ENCODE peak calls at places on chromosomes 5 and 9, in six cellular contexts. One of them, this sample, is unnamed.

GRCh38 chr9:115757461-115757860 is 396.1 kb upstream of the PAPPA start:
- DNase-seq in A549: no peak
- DNase-seq in testis: no peak
- DNase-seq in stomach: no peak
- DNase-seq in NB4: no peak
- DNase-seq in HepG2: no peak
- DNase-seq in this sample: no peak

GRCh38 chr9:89078860-89079259 is 87.6 kb downstream of the S1PR3 start:
- DNase-seq in HepG2: no peak
- DNase-seq in NB4: no peak
- DNase-seq in A549: no peak
- DNase-seq in stomach: no peak
- DNase-seq in testis: no peak
- DNase-seq in this sample: no peak

GRCh38 chr9:124110307-124110915 is 98.8 kb downstream of the LHX2 start:
- DNase-seq in testis: peak
- DNase-seq in HepG2: peak
- DNase-seq in NB4: peak
- DNase-seq in A549: peak
- DNase-seq in stomach: peak
- DNase-seq in this sample: peak

GRCh38 chr5:103259705-103260355 is 1.3 kb downstream of the MACIR start:
- DNase-seq in testis: peak
- DNase-seq in stomach: no peak
- DNase-seq in A549: peak
- DNase-seq in NB4: no peak
- DNase-seq in HepG2: peak
- DNase-seq in this sample: peak

GRCh38 chr5:31854181-31854624 is 215.3 kb downstream of the PDZD2 start:
- DNase-seq in testis: peak
- DNase-seq in A549: no peak
- DNase-seq in HepG2: no peak
- DNase-seq in stomach: no peak
- DNase-seq in NB4: no peak
- DNase-seq in this sample: peak

GRCh38 chr9:124504530-124505005 is 2.6 kb downstream of the NR5A1 start:
- DNase-seq in stomach: no peak
- DNase-seq in NB4: no peak
- DNase-seq in A549: no peak
- DNase-seq in testis: no peak
- DNase-seq in HepG2: no peak
- DNase-seq in this sample: no peak

GRCh38 chr9:36665387-36665786 is 92.7 kb downstream of the MELK start:
- DNase-seq in NB4: no peak
- DNase-seq in stomach: no peak
- DNase-seq in testis: no peak
- DNase-seq in HepG2: no peak
- DNase-seq in A549: no peak
- DNase-seq in this sample: no peak

GRCh38 chr5:102895976-102896375 is 140.9 kb downstream of the PAM start:
- DNase-seq in stomach: no peak
- DNase-seq in NB4: no peak
- DNase-seq in A549: no peak
- DNase-seq in testis: no peak
- DNase-seq in HepG2: no peak
- DNase-seq in this sample: no peak

GRCh38 chr5:149060325-149060724 is 2.5 kb downstream of the SH3TC2 start:
- DNase-seq in NB4: peak
- DNase-seq in testis: peak
- DNase-seq in stomach: peak
- DNase-seq in HepG2: peak
- DNase-seq in A549: no peak
- DNase-seq in this sample: no peak

GRCh38 chr5:92467695-92468094 is 1084.6 kb upstream of the ARRDC3 start:
- DNase-seq in A549: no peak
- DNase-seq in NB4: no peak
- DNase-seq in testis: no peak
- DNase-seq in HepG2: no peak
- DNase-seq in stomach: no peak
- DNase-seq in this sample: no peak

GRCh38 chr5:154709368-154710305 is 45.5 kb upstream of the LARP1 start:
- DNase-seq in testis: no peak
- DNase-seq in HepG2: no peak
- DNase-seq in NB4: no peak
- DNase-seq in stomach: no peak
- DNase-seq in A549: no peak
- DNase-seq in this sample: no peak

GRCh38 chr9:90894956-90895687 is 93.5 kb downstream of the SYK start:
- DNase-seq in NB4: peak
- DNase-seq in stomach: no peak
- DNase-seq in HepG2: peak
- DNase-seq in A549: peak
- DNase-seq in testis: no peak
- DNase-seq in this sample: peak

GRCh38 chr9:7045361-7045760 is 287.6 kb downstream of the KDM4C start:
- DNase-seq in A549: no peak
- DNase-seq in NB4: no peak
- DNase-seq in HepG2: no peak
- DNase-seq in testis: no peak
- DNase-seq in stomach: no peak
- DNase-seq in this sample: no peak

GRCh38 chr5:166722939-166723338 is 1568.5 kb upstream of the WWC1 start:
- DNase-seq in testis: no peak
- DNase-seq in HepG2: no peak
- DNase-seq in stomach: no peak
- DNase-seq in NB4: peak
- DNase-seq in A549: peak
- DNase-seq in this sample: no peak

GRCh38 chr9:127506814-127507750 is 55.8 kb downstream of the LRSAM1 start:
- DNase-seq in HepG2: no peak
- DNase-seq in A549: no peak
- DNase-seq in testis: peak
- DNase-seq in stomach: no peak
- DNase-seq in NB4: peak
- DNase-seq in this sample: no peak

GRCh38 chr5:50501510-50502209 is 60.6 kb upstream of the EMB start:
- DNase-seq in stomach: no peak
- DNase-seq in A549: no peak
- DNase-seq in NB4: peak
- DNase-seq in testis: no peak
- DNase-seq in HepG2: no peak
- DNase-seq in this sample: no peak

GRCh38 chr5:141349917-141350619 is at the start of gene PCDHGB1:
- DNase-seq in NB4: peak
- DNase-seq in HepG2: peak
- DNase-seq in stomach: no peak
- DNase-seq in A549: peak
- DNase-seq in testis: peak
- DNase-seq in this sample: peak

GRCh38 chr5:53069626-53070025 is 39.9 kb downstream of the MOCS2 start:
- DNase-seq in HepG2: no peak
- DNase-seq in testis: no peak
- DNase-seq in A549: no peak
- DNase-seq in NB4: no peak
- DNase-seq in stomach: no peak
- DNase-seq in this sample: peak

GRCh38 chr9:107994638-107995037 is 505.1 kb upstream of the KLF4 start:
- DNase-seq in HepG2: no peak
- DNase-seq in testis: no peak
- DNase-seq in NB4: peak
- DNase-seq in stomach: no peak
- DNase-seq in A549: no peak
- DNase-seq in this sample: no peak

GRCh38 chr5:175572922-175573321 is 84.9 kb upstream of the HRH2 start:
- DNase-seq in stomach: no peak
- DNase-seq in A549: no peak
- DNase-seq in HepG2: peak
- DNase-seq in testis: no peak
- DNase-seq in NB4: no peak
- DNase-seq in this sample: no peak

GRCh38 chr9:36818965-36819870 is 214.8 kb downstream of the PAX5 start:
- DNase-seq in A549: no peak
- DNase-seq in stomach: no peak
- DNase-seq in NB4: no peak
- DNase-seq in HepG2: no peak
- DNase-seq in testis: no peak
- DNase-seq in this sample: no peak

GRCh38 chr9:82208741-82209450 is 220.3 kb downstream of the SPATA31D1 start:
- DNase-seq in HepG2: no peak
- DNase-seq in stomach: no peak
- DNase-seq in testis: no peak
- DNase-seq in A549: no peak
- DNase-seq in NB4: no peak
- DNase-seq in this sample: no peak

GRCh38 chr5:158819095-158819494 is 280.6 kb downstream of the EBF1 start:
- DNase-seq in testis: no peak
- DNase-seq in HepG2: no peak
- DNase-seq in A549: no peak
- DNase-seq in stomach: no peak
- DNase-seq in NB4: no peak
- DNase-seq in this sample: no peak

GRCh38 chr5:56993241-56993640 is 41.3 kb upstream of the MIER3 start:
- DNase-seq in testis: no peak
- DNase-seq in stomach: no peak
- DNase-seq in A549: no peak
- DNase-seq in NB4: no peak
- DNase-seq in HepG2: no peak
- DNase-seq in this sample: no peak

GRCh38 chr9:87703636-87704276 is 22.2 kb upstream of the CTSL start:
- DNase-seq in stomach: no peak
- DNase-seq in NB4: no peak
- DNase-seq in A549: no peak
- DNase-seq in HepG2: peak
- DNase-seq in testis: no peak
- DNase-seq in this sample: no peak

GRCh38 chr5:60248900-60249299 is 355.4 kb upstream of the PDE4D start:
- DNase-seq in NB4: peak
- DNase-seq in HepG2: no peak
- DNase-seq in testis: no peak
- DNase-seq in A549: no peak
- DNase-seq in stomach: no peak
- DNase-seq in this sample: no peak

GRCh38 chr9:83060557-83060956 is 2.4 kb downstream of the RASEF start:
- DNase-seq in testis: no peak
- DNase-seq in HepG2: no peak
- DNase-seq in stomach: peak
- DNase-seq in NB4: no peak
- DNase-seq in A549: peak
- DNase-seq in this sample: no peak

GRCh38 chr9:2809692-2810423 is 34.0 kb downstream of the PUM3 start:
- DNase-seq in stomach: no peak
- DNase-seq in HepG2: peak
- DNase-seq in NB4: no peak
- DNase-seq in testis: no peak
- DNase-seq in A549: peak
- DNase-seq in this sample: peak

GRCh38 chr5:88674262-88675158 is 208.5 kb downstream of the MEF2C start:
- DNase-seq in A549: no peak
- DNase-seq in testis: peak
- DNase-seq in stomach: no peak
- DNase-seq in NB4: peak
- DNase-seq in HepG2: no peak
- DNase-seq in this sample: no peak

GRCh38 chr5:171413153-171413910 is 6.1 kb upstream of the FGF18 start:
- DNase-seq in stomach: no peak
- DNase-seq in HepG2: no peak
- DNase-seq in A549: no peak
- DNase-seq in NB4: peak
- DNase-seq in testis: no peak
- DNase-seq in this sample: no peak
- TF ChIP-seq POLR2A in stomach: no peak
- TF ChIP-seq POLR2A in HepG2: no peak
- TF ChIP-seq POLR2A in A549: no peak
- TF ChIP-seq POLR2A in NB4: peak
- TF ChIP-seq POLR2A in testis: no peak
- TF ChIP-seq POLR2A in this sample: no peak

DNA sequence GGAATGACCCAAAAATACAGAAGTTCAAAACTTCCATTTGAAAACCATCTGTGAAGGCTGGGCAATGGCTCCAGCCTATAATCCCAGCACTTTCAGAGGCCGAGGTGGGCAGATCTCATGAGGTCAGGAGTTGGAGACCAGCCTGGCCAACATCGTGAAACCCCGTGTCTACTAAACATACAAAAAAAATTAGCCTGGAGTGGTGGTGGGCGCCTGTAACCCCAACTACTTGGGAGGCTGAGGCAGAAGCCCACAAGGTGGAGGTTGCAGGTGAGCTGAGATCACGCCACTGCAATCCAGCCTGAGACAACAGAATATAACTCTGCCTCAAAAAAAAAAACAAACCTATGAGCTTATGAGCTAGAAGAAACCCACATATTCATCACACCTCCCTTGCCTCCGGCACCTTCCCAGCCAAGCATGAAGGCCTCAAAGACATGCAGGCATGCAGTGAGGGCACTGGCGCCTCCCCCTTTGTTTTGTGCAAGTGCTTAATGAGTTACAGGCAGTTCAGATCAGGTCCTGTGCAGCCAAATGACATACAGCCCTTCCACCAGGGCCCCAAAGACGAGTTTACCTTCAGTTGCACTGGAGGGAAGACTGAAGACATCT is 9.9 kb downstream of the HNRNPH1 start:
- DNase-seq in NB4: peak
- DNase-seq in HepG2: no peak
- DNase-seq in A549: no peak
- DNase-seq in testis: no peak
- DNase-seq in stomach: no peak
- DNase-seq in this sample: no peak
- TF ChIP-seq POLR2A in NB4: no peak
- TF ChIP-seq POLR2A in HepG2: peak
- TF ChIP-seq POLR2A in A549: no peak
- TF ChIP-seq POLR2A in testis: no peak
- TF ChIP-seq POLR2A in stomach: no peak
- TF ChIP-seq POLR2A in this sample: no peak

DNA sequence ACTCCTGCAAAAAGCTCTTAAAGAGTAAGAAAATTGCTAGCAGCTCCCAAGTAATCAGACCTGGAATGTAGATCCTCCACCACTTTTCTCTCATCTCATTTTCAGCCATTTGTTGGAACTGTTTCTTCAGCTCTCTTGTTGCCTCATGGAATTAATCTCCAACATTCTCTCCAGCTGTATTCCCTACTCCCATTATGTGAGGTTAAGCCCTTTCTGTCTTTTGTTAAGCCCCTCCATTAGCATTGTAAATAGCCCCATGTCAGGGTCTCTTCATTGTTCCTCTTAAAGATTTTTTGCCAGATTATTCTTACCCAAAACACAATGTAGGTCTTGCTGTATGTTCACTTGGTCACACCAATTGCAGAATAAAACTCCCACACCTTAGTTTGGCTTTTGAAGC is 119.8 kb downstream of the PLPPR1 start:
- DNase-seq in A549: no peak
- DNase-seq in stomach: no peak
- DNase-seq in testis: no peak
- DNase-seq in NB4: no peak
- DNase-seq in HepG2: no peak
- DNase-seq in this sample: no peak
- TF ChIP-seq POLR2A in A549: no peak
- TF ChIP-seq POLR2A in stomach: no peak
- TF ChIP-seq POLR2A in testis: no peak
- TF ChIP-seq POLR2A in NB4: no peak
- TF ChIP-seq POLR2A in HepG2: no peak
- TF ChIP-seq POLR2A in this sample: no peak

GRCh38 chr5:95858661-95859326 is 36.3 kb upstream of the GLRX start:
- DNase-seq in stomach: peak
- DNase-seq in NB4: peak
- DNase-seq in testis: peak
- DNase-seq in HepG2: peak
- DNase-seq in A549: peak
- DNase-seq in this sample: peak
- TF ChIP-seq POLR2A in stomach: no peak
- TF ChIP-seq POLR2A in NB4: no peak
- TF ChIP-seq POLR2A in testis: no peak
- TF ChIP-seq POLR2A in HepG2: peak
- TF ChIP-seq POLR2A in A549: no peak
- TF ChIP-seq POLR2A in this sample: peak